ENCODE peak calls at places on chromosomes 5 and 9, in ten cellular contexts. H, P, G, U, L, N, A, Y, E and R are unnamed samples.

GRCh38 chr9:79012561-79012960 is 559.2 kb upstream of the TLE4 start:
- DNase-seq in H (no peak), P (peak; percentile 36), G (no peak), U (no peak), L (no peak), N (no peak), A (no peak), Y (no peak), E (no peak), R (no peak)

GRCh38 chr5:96288845-96289185 is 144.2 kb downstream of the PCSK1 start:
- DNase-seq in H (no peak), P (no peak), G (no peak), U (no peak), L (no peak), N (no peak), A (no peak), Y (no peak), E (no peak), R (no peak)

GRCh38 chr9:128833696-128834095 is 4.1 kb upstream of the SPOUT1 start:
- DNase-seq in H (peak; percentile 28), P (no peak), G (no peak), U (no peak), L (no peak), N (no peak), A (no peak), Y (no peak), E (no peak), R (no peak)

GRCh38 chr5:150544606-150545219 is 36.8 kb downstream of the NDST1 start:
- DNase-seq in H (peak; percentile 74), P (peak; percentile 81), G (peak; percentile 84), U (peak; percentile 19), L (no peak), N (peak; percentile 29), A (peak; percentile 69), Y (peak; percentile 91), E (peak; percentile 80), R (no peak)

GRCh38 chr9:14525840-14526239 is 167.4 kb downstream of the ZDHHC21 start:
- DNase-seq in H (no peak), P (no peak), G (no peak), U (peak; percentile 92), L (no peak), N (no peak), A (no peak), Y (no peak), E (no peak), R (no peak)

GRCh38 chr5:80569961-80570786 is at the start of gene ANKRD34B:
- DNase-seq in H (no peak), P (peak; percentile 20), G (peak; percentile 63), U (peak; percentile 31), L (no peak), N (no peak), A (no peak), Y (peak; percentile 86), E (no peak), R (peak; percentile 35)

GRCh38 chr5:103188436-103188835 is 68.3 kb downstream of the PPIP5K2 start:
- DNase-seq in H (no peak), P (no peak), G (no peak), U (no peak), L (no peak), N (no peak), A (no peak), Y (no peak), E (no peak), R (no peak)

GRCh38 chr9:133758228-133758627 is 20.1 kb upstream of the SARDH start:
- DNase-seq in H (no peak), P (no peak), G (no peak), U (no peak), L (no peak), N (no peak), A (no peak), Y (no peak), E (peak; percentile 37), R (no peak)

GRCh38 chr9:134624827-134625181 is 16.8 kb upstream of the COL5A1 start:
- DNase-seq in H (peak; percentile 75), P (peak; percentile 90), G (no peak), U (no peak), L (no peak), N (no peak), A (peak; percentile 7), Y (peak; percentile 20), E (peak; percentile 50), R (no peak)

GRCh38 chr5:160930361-160930760 is 78.3 kb upstream of the ATP10B start:
- DNase-seq in H (no peak), P (no peak), G (no peak), U (no peak), L (no peak), N (no peak), A (no peak), Y (no peak), E (no peak), R (no peak)

GRCh38 chr5:174229640-174230350 is 184.3 kb downstream of the NSG2 start:
- DNase-seq in H (no peak), P (peak; percentile 11), G (no peak), U (no peak), L (no peak), N (no peak), A (no peak), Y (no peak), E (no peak), R (no peak)

GRCh38 chr5:37991267-37991902 is 151.5 kb upstream of the GDNF start:
- DNase-seq in H (no peak), P (no peak), G (no peak), U (no peak), L (no peak), N (no peak), A (no peak), Y (no peak), E (no peak), R (no peak)

GRCh38 chr5:56852228-56853000 is 37.1 kb downstream of the MAP3K1 start:
- DNase-seq in H (no peak), P (no peak), G (no peak), U (no peak), L (no peak), N (no peak), A (no peak), Y (no peak), E (no peak), R (no peak)

GRCh38 chr5:179355976-179356968 is 11.0 kb upstream of the ADAMTS2 start:
- DNase-seq in H (no peak), P (no peak), G (no peak), U (no peak), L (no peak), N (no peak), A (no peak), Y (no peak), E (no peak), R (no peak)

GRCh38 chr9:25513509-25514033 is 164.7 kb downstream of the TUSC1 start:
- DNase-seq in H (no peak), P (no peak), G (no peak), U (no peak), L (no peak), N (no peak), A (no peak), Y (no peak), E (no peak), R (no peak)

GRCh38 chr9:125904155-125904841 is 157.1 kb downstream of the PBX3 start:
- DNase-seq in H (no peak), P (no peak), G (no peak), U (peak; percentile 67), L (no peak), N (no peak), A (no peak), Y (no peak), E (no peak), R (peak; percentile 91)

GRCh38 chr5:180606215-180606785 is 15.0 kb upstream of the SCGB3A1 start:
- DNase-seq in H (peak; percentile 26), P (no peak), G (no peak), U (no peak), L (no peak), N (no peak), A (no peak), Y (peak; percentile 67), E (peak; percentile 56), R (no peak)

GRCh38 chr5:7210549-7210948 is 185.4 kb upstream of the ADCY2 start:
- DNase-seq in H (no peak), P (no peak), G (no peak), U (no peak), L (no peak), N (no peak), A (no peak), Y (no peak), E (no peak), R (no peak)

GRCh38 chr5:116037236-116037822 is 5.1 kb downstream of the ARL14EPL start:
- DNase-seq in H (no peak), P (no peak), G (peak; percentile 22), U (no peak), L (no peak), N (no peak), A (no peak), Y (no peak), E (no peak), R (no peak)